ENCODE peak calls at places on chromosomes 3 and 15, in four cellular contexts. L is fibroblast of lung, W is IMR-90, I is globus pallidus. U is an unnamed sample.

GRCh38 chr3:166085164-166085830 is 248.1 kb upstream of the BCHE start:
- DNase-seq in I (no peak), L (no peak), W (no peak), U (no peak)

GRCh38 chr3:197847866-197848401 is 56.9 kb downstream of the LRCH3 start:
- DNase-seq in L (peak), I (peak), W (peak), U (peak)

GRCh38 chr3:44439499-44440295 is 37.8 kb downstream of the ZNF445 start:
- DNase-seq in W (peak), I (peak), L (peak), U (no peak)

GRCh38 chr3:89059201-89059600 is 48.2 kb upstream of the EPHA3 start:
- DNase-seq in L (peak), W (no peak), I (no peak), U (no peak)

GRCh38 chr3:179174898-179175297 is 26.7 kb downstream of the PIK3CA start:
- DNase-seq in L (no peak), I (no peak), W (no peak), U (no peak)

GRCh38 chr15:101052031-101052620 is 133.0 kb downstream of the LRRK1 start:
- DNase-seq in I (no peak), L (no peak), W (no peak), U (no peak)

GRCh38 chr3:17032407-17033034 is 147.8 kb downstream of the PLCL2 start:
- DNase-seq in W (peak), L (peak), I (peak), U (peak)

GRCh38 chr3:17481116-17481515 is 261.3 kb downstream of the TBC1D5 start:
- DNase-seq in W (no peak), I (no peak), L (no peak), U (no peak)

GRCh38 chr3:186930143-186930638 is at the start of gene ST6GAL1:
- DNase-seq in I (peak), W (peak), L (peak), U (no peak)

GRCh38 chr3:49638445-49638844 is 35.7 kb upstream of the APEH start:
- DNase-seq in I (peak), W (peak), L (peak), U (peak)

GRCh38 chr3:115843206-115843605 is 219.9 kb downstream of the GAP43 start:
- DNase-seq in W (no peak), I (no peak), L (no peak), U (no peak)

GRCh38 chr15:92683511-92683834 is 27.9 kb upstream of the FAM174B start:
- DNase-seq in L (peak), I (peak), W (no peak), U (no peak)

GRCh38 chr15:60095711-60096110 is 91.6 kb downstream of the FOXB1 start:
- DNase-seq in L (no peak), W (peak), I (no peak), U (no peak)

GRCh38 chr3:47613723-47614122 is 35.1 kb upstream of the CSPG5 start:
- DNase-seq in W (no peak), L (no peak), I (peak), U (no peak)

GRCh38 chr3:112074006-112074405 is 12.2 kb upstream of the C3orf52 start:
- DNase-seq in W (peak), I (no peak), L (no peak), U (peak)

GRCh38 chr3:53613111-53613510 is 118.7 kb downstream of the CACNA1D start:
- DNase-seq in I (peak), L (no peak), W (no peak), U (no peak)

GRCh38 chr3:43752908-43753307 is 62.2 kb downstream of the ABHD5 start:
- DNase-seq in W (peak), L (no peak), I (no peak), U (no peak)

GRCh38 chr3:135503429-135504083 is 462.0 kb upstream of the PPP2R3A start:
- DNase-seq in L (peak), I (peak), W (peak), U (peak)

GRCh38 chr3:45321607-45322391 is 66.6 kb upstream of the LARS2 start:
- DNase-seq in L (no peak), W (no peak), I (no peak), U (no peak)

GRCh38 chr15:78244101-78244500 is 9.7 kb upstream of the ACSBG1 start:
- DNase-seq in L (no peak), W (no peak), I (no peak), U (no peak)

GRCh38 chr3:53078656-53079055 is 32.8 kb upstream of the SFMBT1 start:
- DNase-seq in W (no peak), L (no peak), I (no peak), U (no peak)

GRCh38 chr15:99842071-99842470 is 108.8 kb upstream of the LYSMD4 start:
- DNase-seq in I (no peak), L (no peak), W (no peak), U (no peak)

GRCh38 chr15:81968691-81969090 is 77.1 kb downstream of the MEX3B start:
- DNase-seq in I (no peak), W (no peak), L (no peak), U (no peak)

GRCh38 chr15:20645956-20646355 is 104.4 kb upstream of the GOLGA6L6 start:
- DNase-seq in I (peak), W (no peak), L (no peak), U (no peak)

GRCh38 chr3:107222927-107223326 is 154.3 kb upstream of the CCDC54 start:
- DNase-seq in W (peak), L (peak), I (no peak), U (peak)

GRCh38 chr3:72523409-72524172 is 324.7 kb downstream of the SHQ1 start:
- DNase-seq in L (no peak), I (peak), W (no peak), U (no peak)

GRCh38 chr3:136075218-136075808 is 109.8 kb downstream of the PPP2R3A start:
- DNase-seq in L (peak), W (peak), I (peak), U (peak)

GRCh38 chr3:161602451-161602850 is 105.8 kb downstream of the OTOL1 start:
- DNase-seq in I (no peak), W (no peak), L (no peak), U (no peak)

GRCh38 chr15:101045835-101046691 is 126.9 kb downstream of the LRRK1 start:
- DNase-seq in L (no peak), W (no peak), I (no peak), U (no peak)

GRCh38 chr3:35744419-35744818 is 105.1 kb downstream of the ARPP21 start:
- DNase-seq in L (no peak), W (no peak), I (peak), U (no peak)

GRCh38 chr3:57066471-57066870 is 6.0 kb downstream of the SPATA12 start:
- DNase-seq in L (no peak), W (no peak), I (no peak), U (no peak)

GRCh38 chr3:169694117-169694516 is 30.6 kb upstream of the MECOM start:
- DNase-seq in W (peak), I (no peak), L (peak), U (no peak)

GRCh38 chr3:61237858-61238257 is 13.4 kb downstream of the FHIT start:
- DNase-seq in L (no peak), W (no peak), I (no peak), U (no peak)

GRCh38 chr3:4772171-4772804 is 206.9 kb upstream of the BHLHE40 start:
- DNase-seq in W (peak), I (no peak), L (peak), U (peak)

GRCh38 chr15:90402806-90403205 is 14.8 kb downstream of the IQGAP1 start:
- DNase-seq in W (no peak), I (no peak), L (no peak), U (no peak)

GRCh38 chr3:155550386-155550785 is 194.5 kb downstream of the PLCH1 start:
- DNase-seq in W (no peak), L (no peak), I (no peak), U (no peak)

GRCh38 chr3:108131105-108131794 is 40.4 kb upstream of the CD47 start:
- DNase-seq in I (no peak), L (peak), W (peak), U (peak)